ENCODE peak calls at places on chromosome 12, in seven cellular contexts. Q is brain microvascular endothelial cell; Z is DMS153; A is T-cell; E is stimulated activated CD4-positive, alpha-beta T cell treated with anti-CD3 and anti-CD28 coated beads, Interleukin-2, amount 100 ng/mL, for 48 hours; S is NAMALWA; B is colonic mucosa. C is an unnamed sample.

GRCh38 chr12:79929065-79929464 is 5.8 kb downstream of the PPP1R12A start:
- DNase-seq in Q (no peak), B (no peak), S (no peak), E (no peak), A (no peak), Z (no peak), C (no peak)

GRCh38 chr12:54996235-54996634 is 11.7 kb upstream of the TESPA1 start:
- DNase-seq in Z (no peak), Q (no peak), B (no peak), E (no peak), A (no peak), S (no peak), C (no peak)

GRCh38 chr12:29396774-29397173 is 15.8 kb upstream of the ERGIC2 start:
- DNase-seq in B (no peak), S (no peak), A (no peak), E (no peak), Z (no peak), Q (peak), C (no peak)

GRCh38 chr12:132471011-132471857 is 18.7 kb upstream of the FBRSL1 start:
- DNase-seq in Q (no peak), S (peak), E (no peak), Z (no peak), A (no peak), B (no peak), C (peak)

GRCh38 chr12:23827353-23827752 is 122.1 kb downstream of the SOX5 start:
- DNase-seq in S (no peak), A (no peak), Q (no peak), B (no peak), E (no peak), Z (no peak), C (no peak)

GRCh38 chr12:100348657-100349454 is 8.0 kb upstream of the SLC17A8 start:
- DNase-seq in A (no peak), E (no peak), Z (peak), Q (no peak), B (no peak), S (peak), C (peak)

GRCh38 chr12:6067152-6067916 is 57.1 kb downstream of the VWF start:
- DNase-seq in E (no peak), S (no peak), B (no peak), Z (no peak), Q (peak), A (no peak), C (no peak)

GRCh38 chr12:2283910-2284309 is 231.1 kb downstream of the CACNA1C start:
- DNase-seq in Q (no peak), E (no peak), B (no peak), A (no peak), S (no peak), Z (no peak), C (peak)

GRCh38 chr12:68538722-68539614 is 71.7 kb upstream of the RAP1B start:
- DNase-seq in Z (peak), A (peak), Q (peak), B (peak), S (no peak), E (peak), C (peak)

GRCh38 chr12:132456186-132456943 is 33.6 kb upstream of the FBRSL1 start:
- DNase-seq in S (no peak), E (no peak), Q (no peak), Z (no peak), B (no peak), A (no peak), C (no peak)

GRCh38 chr12:52616680-52617402 is 1.5 kb downstream of the KRT73 start:
- DNase-seq in E (no peak), Z (no peak), S (no peak), A (no peak), B (no peak), Q (no peak), C (no peak)

GRCh38 chr12:117204146-117204545 is 13.9 kb upstream of the FBXO21 start:
- DNase-seq in B (no peak), Z (no peak), E (no peak), A (no peak), Q (no peak), S (no peak), C (no peak)

GRCh38 chr12:68497702-68498101 is 113.0 kb upstream of the RAP1B start:
- DNase-seq in Q (peak), B (no peak), E (no peak), S (no peak), Z (no peak), A (no peak), C (no peak)

GRCh38 chr12:12903642-12904609 is 12.6 kb downstream of the GPRC5A start:
- DNase-seq in S (no peak), E (no peak), Z (no peak), Q (no peak), B (peak), A (no peak), C (peak)

GRCh38 chr12:43206396-43206795 is 345.6 kb downstream of the ADAMTS20 start:
- DNase-seq in A (no peak), E (no peak), Q (peak), B (no peak), Z (no peak), S (no peak), C (no peak)

GRCh38 chr12:19105468-19105867 is 24.1 kb upstream of the PLEKHA5 start:
- DNase-seq in E (no peak), Q (no peak), S (no peak), A (no peak), B (no peak), Z (no peak), C (no peak)

C was measured in KBM-7.